ENCODE peak calls at places on chromosomes 7 and 10, in six cellular contexts. One of them, this sample, is unnamed.
A peak's percentile ranks its signal among the peaks of the same experiment; 100 is the strongest.

GRCh38 chr10:124903119-124903518 is 38.8 kb upstream of the ZRANB1 start:
- DNase-seq in neuronal stem cell: no peak
- DNase-seq in activated CD4-positive, alpha-beta T cell treated with anti-CD3 and anti-CD28 coated beads, Interleukin-2, amount 50 U/mL, for 24 hours: no peak
- DNase-seq in GM04504: no peak
- DNase-seq in Caco-2: no peak
- DNase-seq in AG09319: no peak
- DNase-seq in this sample: no peak

GRCh38 chr7:157058026-157058425 is 47.6 kb upstream of the MNX1 start:
- DNase-seq in activated CD4-positive, alpha-beta T cell treated with anti-CD3 and anti-CD28 coated beads, Interleukin-2, amount 50 U/mL, for 24 hours: no peak
- DNase-seq in AG09319: no peak
- DNase-seq in Caco-2: no peak
- DNase-seq in GM04504: no peak
- DNase-seq in neuronal stem cell: no peak
- DNase-seq in this sample: no peak

GRCh38 chr7:84912993-84913635 is 273.7 kb downstream of the SEMA3D start:
- DNase-seq in Caco-2: peak; percentile 47
- DNase-seq in GM04504: no peak
- DNase-seq in AG09319: no peak
- DNase-seq in neuronal stem cell: no peak
- DNase-seq in activated CD4-positive, alpha-beta T cell treated with anti-CD3 and anti-CD28 coated beads, Interleukin-2, amount 50 U/mL, for 24 hours: no peak
- DNase-seq in this sample: no peak

GRCh38 chr7:47945261-47946015 is 2.8 kb downstream of the PKD1L1 start:
- DNase-seq in Caco-2: peak; percentile 78
- DNase-seq in neuronal stem cell: peak; percentile 66
- DNase-seq in activated CD4-positive, alpha-beta T cell treated with anti-CD3 and anti-CD28 coated beads, Interleukin-2, amount 50 U/mL, for 24 hours: peak; percentile 68
- DNase-seq in GM04504: peak; percentile 35
- DNase-seq in AG09319: peak; percentile 28
- DNase-seq in this sample: no peak

GRCh38 chr10:70508912-70509366 is 30.4 kb downstream of the PALD1 start:
- DNase-seq in GM04504: no peak
- DNase-seq in AG09319: no peak
- DNase-seq in activated CD4-positive, alpha-beta T cell treated with anti-CD3 and anti-CD28 coated beads, Interleukin-2, amount 50 U/mL, for 24 hours: no peak
- DNase-seq in Caco-2: no peak
- DNase-seq in neuronal stem cell: no peak
- DNase-seq in this sample: no peak

GRCh38 chr7:17239683-17240521 is 58.5 kb upstream of the AHR start:
- DNase-seq in neuronal stem cell: no peak
- DNase-seq in Caco-2: peak; percentile 72
- DNase-seq in AG09319: peak; percentile 19
- DNase-seq in GM04504: no peak
- DNase-seq in activated CD4-positive, alpha-beta T cell treated with anti-CD3 and anti-CD28 coated beads, Interleukin-2, amount 50 U/mL, for 24 hours: no peak
- DNase-seq in this sample: no peak

GRCh38 chr7:74480861-74481417 is 27.2 kb downstream of the GTF2IRD1 start:
- DNase-seq in AG09319: peak; percentile 42
- DNase-seq in activated CD4-positive, alpha-beta T cell treated with anti-CD3 and anti-CD28 coated beads, Interleukin-2, amount 50 U/mL, for 24 hours: no peak
- DNase-seq in Caco-2: peak; percentile 55
- DNase-seq in GM04504: peak; percentile 53
- DNase-seq in neuronal stem cell: no peak
- DNase-seq in this sample: peak; percentile 67

GRCh38 chr7:71210220-71210619 is 78.3 kb downstream of the GALNT17 start:
- DNase-seq in Caco-2: no peak
- DNase-seq in neuronal stem cell: no peak
- DNase-seq in AG09319: no peak
- DNase-seq in activated CD4-positive, alpha-beta T cell treated with anti-CD3 and anti-CD28 coated beads, Interleukin-2, amount 50 U/mL, for 24 hours: no peak
- DNase-seq in GM04504: no peak
- DNase-seq in this sample: no peak

GRCh38 chr7:106480616-106481031 is 180.3 kb downstream of the CCDC71L start:
- DNase-seq in Caco-2: no peak
- DNase-seq in activated CD4-positive, alpha-beta T cell treated with anti-CD3 and anti-CD28 coated beads, Interleukin-2, amount 50 U/mL, for 24 hours: no peak
- DNase-seq in neuronal stem cell: no peak
- DNase-seq in AG09319: no peak
- DNase-seq in GM04504: no peak
- DNase-seq in this sample: no peak

GRCh38 chr7:55496906-55497305 is 75.4 kb downstream of the VOPP1 start:
- DNase-seq in Caco-2: no peak
- DNase-seq in GM04504: no peak
- DNase-seq in activated CD4-positive, alpha-beta T cell treated with anti-CD3 and anti-CD28 coated beads, Interleukin-2, amount 50 U/mL, for 24 hours: no peak
- DNase-seq in neuronal stem cell: no peak
- DNase-seq in AG09319: no peak
- DNase-seq in this sample: no peak

GRCh38 chr7:116843373-116843772 is 19.0 kb upstream of the CAPZA2 start:
- DNase-seq in GM04504: no peak
- DNase-seq in AG09319: no peak
- DNase-seq in activated CD4-positive, alpha-beta T cell treated with anti-CD3 and anti-CD28 coated beads, Interleukin-2, amount 50 U/mL, for 24 hours: no peak
- DNase-seq in neuronal stem cell: no peak
- DNase-seq in Caco-2: no peak
- DNase-seq in this sample: no peak

GRCh38 chr10:117543999-117544728 is 1.6 kb downstream of the EMX2 start:
- DNase-seq in AG09319: no peak
- DNase-seq in GM04504: no peak
- DNase-seq in neuronal stem cell: no peak
- DNase-seq in activated CD4-positive, alpha-beta T cell treated with anti-CD3 and anti-CD28 coated beads, Interleukin-2, amount 50 U/mL, for 24 hours: no peak
- DNase-seq in Caco-2: peak; percentile 44
- DNase-seq in this sample: no peak

GRCh38 chr10:44925224-44925623 is 14.1 kb downstream of the TMEM72 start:
- DNase-seq in activated CD4-positive, alpha-beta T cell treated with anti-CD3 and anti-CD28 coated beads, Interleukin-2, amount 50 U/mL, for 24 hours: no peak
- DNase-seq in AG09319: no peak
- DNase-seq in Caco-2: peak; percentile 73
- DNase-seq in GM04504: no peak
- DNase-seq in neuronal stem cell: peak; percentile 66
- DNase-seq in this sample: no peak

GRCh38 chr7:158123753-158124152 is 463.9 kb downstream of the PTPRN2 start:
- DNase-seq in activated CD4-positive, alpha-beta T cell treated with anti-CD3 and anti-CD28 coated beads, Interleukin-2, amount 50 U/mL, for 24 hours: no peak
- DNase-seq in GM04504: no peak
- DNase-seq in Caco-2: no peak
- DNase-seq in neuronal stem cell: no peak
- DNase-seq in AG09319: no peak
- DNase-seq in this sample: no peak

This sample was measured in AG09309.